ENCODE peak calls at places on chromosomes 7 and 10, in seven cellular contexts. C is heart left ventricle, Z is astrocyte of the spinal cord, J is tibial artery, F is cardiac muscle cell, V is glutamatergic neuron, D is AG09309. A is an unnamed sample.

GRCh38 chr10:74585231-74586087 is 240.9 kb upstream of the KAT6B start:
- DNase-seq in C (no peak), Z (peak), J (no peak), F (no peak), V (peak), D (no peak), A (no peak)

GRCh38 chr7:12139421-12139820 is 71.7 kb upstream of the TMEM106B start:
- DNase-seq in C (no peak), Z (peak), J (no peak), F (no peak), V (no peak), D (peak), A (no peak)

GRCh38 chr7:108016841-108017775 is 14.1 kb upstream of the LAMB1 start:
- DNase-seq in C (no peak), Z (peak), J (no peak), F (peak), V (no peak), D (no peak), A (no peak)

GRCh38 chr10:122122493-122122892 is 133.5 kb downstream of the TACC2 start:
- DNase-seq in C (no peak), Z (peak), J (no peak), F (no peak), V (no peak), D (no peak), A (no peak)

GRCh38 chr10:58894929-58895328 is 281.5 kb upstream of the PHYHIPL start:
- DNase-seq in C (peak), Z (peak), J (no peak), F (peak), V (no peak), D (no peak), A (no peak)

GRCh38 chr10:6145414-6145978 is 56.7 kb downstream of the RBM17 start:
- DNase-seq in C (no peak), Z (no peak), J (no peak), F (peak), V (peak), D (no peak), A (no peak)

GRCh38 chr10:91349381-91349780 is 60.8 kb upstream of the HECTD2 start:
- DNase-seq in C (peak), Z (peak), J (peak), F (peak), V (no peak), D (peak), A (peak)

GRCh38 chr10:79065091-79065551 is 3.6 kb upstream of the ZMIZ1 start:
- DNase-seq in C (no peak), Z (no peak), J (no peak), F (no peak), V (no peak), D (no peak), A (no peak)

GRCh38 chr7:75711634-75712494 is 26.9 kb downstream of the HIP1 start:
- DNase-seq in C (peak), Z (peak), J (peak), F (peak), V (no peak), D (no peak), A (no peak)

GRCh38 chr10:131453772-131454634 is 142.5 kb upstream of the TCERG1L start:
- DNase-seq in C (peak), Z (no peak), J (peak), F (peak), V (peak), D (no peak), A (no peak)

GRCh38 chr7:2028733-2029132 is 204.0 kb downstream of the MAD1L1 start:
- DNase-seq in C (no peak), Z (no peak), J (no peak), F (no peak), V (no peak), D (no peak), A (peak)

GRCh38 chr7:157139142-157140117 is 704 bp downstream of the UBE3C start:
- DNase-seq in C (peak), Z (peak), J (peak), F (peak), V (peak), D (no peak), A (peak)

GRCh38 chr10:84845628-84846261 is 517.4 kb downstream of the CCSER2 start:
- DNase-seq in C (no peak), Z (no peak), J (no peak), F (peak), V (no peak), D (no peak), A (no peak)

GRCh38 chr10:73117976-73118743 is 7.9 kb downstream of the NUDT13 start:
- DNase-seq in C (no peak), Z (peak), J (no peak), F (no peak), V (no peak), D (no peak), A (no peak)

GRCh38 chr7:34096135-34096775 is 190.9 kb downstream of the BMPER start:
- DNase-seq in C (peak), Z (peak), J (peak), F (no peak), V (no peak), D (peak), A (peak)

GRCh38 chr7:142357953-142358520 is 100.2 kb upstream of the PRSS58 start:
- DNase-seq in C (no peak), Z (peak), J (no peak), F (peak), V (peak), D (peak), A (no peak)

GRCh38 chr10:117212176-117212575 is 14.9 kb downstream of the KCNK18 start:
- DNase-seq in C (no peak), Z (no peak), J (no peak), F (no peak), V (no peak), D (no peak), A (no peak)

GRCh38 chr10:103154464-103155299 is 38.4 kb downstream of the NT5C2 start:
- DNase-seq in C (no peak), Z (peak), J (no peak), F (peak), V (no peak), D (no peak), A (no peak)

GRCh38 chr10:60246382-60246781 is 143.3 kb downstream of the ANK3 start:
- DNase-seq in C (no peak), Z (no peak), J (no peak), F (no peak), V (no peak), D (no peak), A (no peak)

GRCh38 chr7:28135760-28136159 is 44.8 kb downstream of the JAZF1 start:
- DNase-seq in C (no peak), Z (no peak), J (no peak), F (no peak), V (no peak), D (no peak), A (no peak)

GRCh38 chr10:32273326-32273725 is 73.6 kb downstream of the EPC1 start:
- DNase-seq in C (no peak), Z (no peak), J (no peak), F (no peak), V (no peak), D (no peak), A (no peak)

GRCh38 chr10:54402576-54402975 is 398.5 kb downstream of the PCDH15 start:
- DNase-seq in C (no peak), Z (peak), J (no peak), F (peak), V (no peak), D (no peak), A (no peak)

GRCh38 chr7:135597181-135597925 is 39.6 kb downstream of the NUP205 start:
- DNase-seq in C (no peak), Z (peak), J (no peak), F (no peak), V (no peak), D (no peak), A (no peak)

GRCh38 chr10:621981-622740 is 67.3 kb downstream of the DIP2C start:
- DNase-seq in C (no peak), Z (no peak), J (no peak), F (no peak), V (no peak), D (no peak), A (no peak)

GRCh38 chr10:127735156-127735555 is 1.8 kb upstream of the FOXI2 start:
- DNase-seq in C (no peak), Z (no peak), J (no peak), F (no peak), V (no peak), D (no peak), A (no peak)

GRCh38 chr7:100627238-100627549 is 14.2 kb downstream of the TFR2 start:
- DNase-seq in C (no peak), Z (no peak), J (no peak), F (no peak), V (no peak), D (no peak), A (no peak)

GRCh38 chr10:108544500-108545120 is 1378.7 kb downstream of the XPNPEP1 start:
- DNase-seq in C (no peak), Z (peak), J (no peak), F (peak), V (peak), D (no peak), A (no peak)

GRCh38 chr10:104029528-104029875 is 56.2 kb downstream of the COL17A1 start:
- DNase-seq in C (peak), Z (no peak), J (no peak), F (no peak), V (no peak), D (no peak), A (no peak)

GRCh38 chr10:43905502-43906236 is 257.0 kb upstream of the ZNF32 start:
- DNase-seq in C (peak), Z (no peak), J (peak), F (no peak), V (no peak), D (no peak), A (no peak)

GRCh38 chr7:94228678-94229077 is 166.0 kb upstream of the COL1A2 start:
- DNase-seq in C (no peak), Z (peak), J (no peak), F (no peak), V (no peak), D (no peak), A (no peak)

GRCh38 chr7:81331061-81332018 is 412.5 kb upstream of the SEMA3C start:
- DNase-seq in C (no peak), Z (peak), J (no peak), F (no peak), V (no peak), D (no peak), A (no peak)

DNA sequence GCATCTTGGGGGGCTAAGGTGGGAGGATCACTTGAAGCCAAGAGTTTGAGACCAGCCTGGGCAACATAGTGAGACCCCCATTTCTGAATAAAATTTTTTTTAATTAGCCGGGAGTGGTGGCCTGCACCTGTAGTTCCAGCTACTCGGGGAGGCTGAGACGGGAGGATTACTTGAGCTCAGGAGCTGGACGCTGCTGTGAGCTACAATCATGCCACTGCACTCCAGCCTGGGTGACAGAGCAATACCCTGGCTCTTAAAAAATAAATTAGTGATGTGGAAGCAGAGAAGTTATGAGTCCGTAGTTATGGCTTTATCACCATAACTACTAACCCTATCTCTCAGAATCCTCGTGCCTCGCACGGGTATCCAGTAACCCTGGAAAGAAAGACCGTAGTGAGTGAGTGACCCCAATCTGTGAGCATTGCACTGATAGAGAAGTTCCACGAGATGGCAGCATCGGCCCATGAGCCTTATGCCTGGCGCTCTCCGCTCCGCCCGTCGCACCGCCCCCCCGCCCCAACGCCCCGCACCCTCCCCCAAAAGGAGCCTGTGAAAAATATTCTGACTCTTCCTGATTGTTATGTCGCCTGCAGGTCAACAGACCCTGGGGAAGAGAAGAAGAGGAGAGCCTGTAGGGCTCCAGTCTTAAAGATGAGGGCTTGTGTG is 4.9 kb upstream of the SLC29A3 start:
- DNase-seq in C (peak), Z (peak), J (no peak), F (peak), V (no peak), D (no peak), A (peak)
- TF ChIP-seq CTCF in C (peak), Z (peak), J (peak), F (peak), V (peak), D (peak), A (peak)

DNA sequence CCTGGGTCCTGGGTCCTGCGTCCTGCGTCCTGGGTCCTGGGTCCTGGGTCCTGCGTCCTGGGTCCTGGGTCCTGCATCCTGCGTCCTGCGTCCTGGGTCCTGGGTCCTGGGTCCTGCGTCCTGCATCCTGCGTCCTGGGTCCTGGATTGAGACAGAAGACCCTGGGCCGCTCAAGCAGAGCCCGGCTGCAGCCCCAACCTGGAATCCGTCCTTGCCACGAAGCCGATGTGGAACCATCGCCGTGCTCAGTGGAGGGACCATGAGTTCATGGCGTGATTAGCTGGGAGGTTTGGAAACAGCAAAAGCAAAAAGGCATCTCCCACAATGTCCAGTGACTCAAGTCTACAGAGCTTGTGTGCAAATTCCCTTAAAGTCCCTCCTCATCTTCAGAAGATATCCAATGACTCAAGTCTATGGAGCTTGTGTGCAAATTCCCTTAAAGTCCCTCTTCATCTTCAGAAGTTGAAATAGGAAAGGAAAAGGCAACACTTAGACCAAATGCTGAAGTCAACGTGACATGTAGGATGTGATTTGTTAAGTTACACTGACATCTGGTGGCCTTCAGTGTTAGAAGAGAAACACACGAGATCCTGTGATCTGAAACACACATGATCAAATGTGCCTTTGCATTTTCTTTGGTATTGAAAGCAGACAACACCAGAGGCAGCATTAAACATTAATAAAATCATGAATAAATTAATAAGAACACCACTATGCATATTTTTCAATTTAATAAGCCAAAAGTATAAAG is 179.9 kb downstream of the PTPRN2 start:
- DNase-seq in C (no peak), Z (peak), J (no peak), F (peak), V (no peak), D (no peak), A (no peak)
- TF ChIP-seq CTCF in C (peak), Z (peak), J (no peak), F (peak), V (peak), D (no peak), A (no peak)

GRCh38 chr7:25851332-25852248 is 300.4 kb upstream of the NFE2L3 start:
- DNase-seq in C (peak), Z (peak), J (peak), F (peak), V (peak), D (no peak), A (peak)
- TF ChIP-seq CTCF in C (peak), Z (peak), J (peak), F (peak), V (peak), D (peak), A (peak)

DNA sequence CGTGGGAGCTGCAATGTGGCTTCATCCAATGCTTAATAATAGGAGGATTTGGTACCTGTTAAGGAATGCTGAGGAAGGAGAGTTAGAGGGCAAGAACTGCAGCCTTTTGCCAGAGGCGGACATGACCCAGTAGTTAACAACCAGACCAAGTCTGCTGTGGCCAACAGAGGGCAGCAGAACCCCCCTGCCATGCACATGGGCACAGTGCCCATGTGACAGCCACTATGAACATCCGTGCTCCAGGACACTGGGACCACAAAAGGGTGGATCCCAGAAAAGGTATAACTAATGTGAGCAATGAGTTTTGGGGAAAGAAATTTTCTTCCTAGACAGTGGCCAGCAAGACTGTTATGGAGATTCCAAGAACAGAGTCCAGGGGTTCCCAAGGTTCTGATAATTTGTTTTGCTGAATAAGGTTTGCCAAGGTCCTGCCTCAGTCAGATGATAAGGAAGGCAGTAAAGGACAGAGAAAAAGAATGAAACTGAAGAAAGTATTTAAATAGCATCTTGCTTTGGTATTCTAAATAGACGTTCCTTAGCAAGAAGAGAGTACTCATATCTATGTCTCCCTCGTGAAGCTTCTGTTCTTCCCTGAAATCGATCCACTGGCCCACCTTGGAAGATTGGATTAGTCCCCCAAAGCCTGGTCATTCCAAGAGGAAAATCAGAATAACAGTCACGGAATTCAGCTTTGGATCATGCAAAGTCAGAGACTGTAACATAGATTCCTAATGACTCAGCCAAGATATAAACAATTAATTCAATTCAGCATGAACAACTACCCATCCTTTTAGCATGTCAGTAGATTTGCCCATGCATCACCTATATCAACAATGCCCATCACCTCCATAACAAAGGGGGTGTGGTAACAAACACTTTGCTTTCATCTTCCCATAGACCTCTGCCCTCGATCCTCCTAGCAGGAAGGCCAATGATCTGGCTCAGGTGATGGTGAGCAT is 56.0 kb downstream of the LGI1 start:
- DNase-seq in C (peak), Z (peak), J (peak), F (peak), V (peak), D (no peak), A (peak)
- TF ChIP-seq CTCF in C (peak), Z (peak), J (peak), F (peak), V (peak), D (peak), A (peak)

GRCh38 chr7:151058766-151059361 is 525 bp upstream of the SLC4A2 start:
- DNase-seq in C (no peak), Z (peak), J (no peak), F (no peak), V (no peak), D (no peak), A (no peak)
- TF ChIP-seq CTCF in C (no peak), Z (no peak), J (no peak), F (no peak), V (no peak), D (no peak), A (no peak)

GRCh38 chr7:19118896-19119301 is 1.5 kb upstream of the TWIST1 start:
- DNase-seq in C (no peak), Z (no peak), J (no peak), F (peak), V (peak), D (no peak), A (no peak)

GRCh38 chr7:19117870-19118608 is 603 bp upstream of the TWIST1 start:
- DNase-seq in C (no peak), Z (peak), J (no peak), F (peak), V (no peak), D (no peak), A (peak)

GRCh38 chr7:19119372-19119771 is 1.9 kb upstream of the TWIST1 start:
- DNase-seq in C (no peak), Z (no peak), J (no peak), F (no peak), V (no peak), D (no peak), A (no peak)

GRCh38 chr7:19116121-19117080 is 1.0 kb downstream of the TWIST1 start:
- DNase-seq in C (peak), Z (peak), J (peak), F (peak), V (peak), D (no peak), A (no peak)

DNA sequence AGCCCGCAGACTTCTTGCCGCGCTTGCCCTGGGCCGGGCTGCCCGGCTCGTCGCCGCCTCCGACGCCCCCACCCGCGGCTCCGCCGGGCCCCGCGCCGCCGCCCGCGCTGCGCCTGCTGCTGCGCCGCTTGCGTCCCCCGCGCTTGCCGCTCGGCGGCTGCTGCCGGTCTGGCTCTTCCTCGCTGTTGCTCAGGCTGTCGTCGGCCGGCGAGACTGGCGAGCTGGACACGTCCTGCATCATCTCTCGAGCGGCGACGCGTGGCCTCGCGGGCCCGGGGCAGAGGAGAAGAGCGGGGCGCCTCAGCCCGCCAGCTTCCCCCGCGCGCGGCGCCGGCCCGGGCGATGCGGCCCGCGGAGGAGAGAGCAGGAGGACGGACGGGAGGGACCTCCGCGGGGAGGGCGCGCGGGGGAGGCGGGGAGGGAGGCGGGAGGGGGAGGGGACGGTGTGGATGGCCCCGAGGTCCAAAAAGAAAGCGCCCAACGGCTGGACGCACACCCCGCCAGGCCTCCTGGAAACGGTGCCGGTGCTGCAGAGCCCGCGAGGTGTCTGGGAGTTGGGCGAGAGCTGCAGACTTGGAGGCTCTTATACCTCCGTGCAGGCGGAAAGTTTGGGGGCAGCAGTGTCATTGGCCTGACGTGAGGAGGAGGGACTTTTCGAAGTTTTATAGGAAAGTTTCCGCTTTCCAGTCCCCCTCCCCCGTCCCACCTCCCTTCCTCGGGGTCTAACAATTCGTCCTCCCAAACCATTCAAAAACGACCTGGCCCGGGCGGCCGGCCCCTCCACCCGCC is at the start of gene TWIST1:
- DNase-seq in C (peak), Z (peak), J (peak), F (peak), V (peak), D (peak), A (peak)
- TF ChIP-seq CTCF in C (no peak), Z (no peak), J (no peak), F (no peak), V (no peak), D (no peak), A (no peak)

GRCh38 chr10:101238732-101239105 is 9.5 kb upstream of the LBX1 start:
- DNase-seq in C (no peak), Z (no peak), J (no peak), F (peak), V (peak), D (no peak), A (no peak)
- TF ChIP-seq CTCF in C (peak), Z (peak), J (peak), F (peak), V (peak), D (no peak), A (peak)

GRCh38 chr7:92824901-92825480 is 11.4 kb downstream of the CDK6 start:
- DNase-seq in C (no peak), Z (no peak), J (no peak), F (no peak), V (no peak), D (no peak), A (no peak)
- TF ChIP-seq CTCF in C (no peak), Z (no peak), J (no peak), F (no peak), V (no peak), D (no peak), A (no peak)